ENCODE peak calls at places on chromosomes 5 and 9, in seven cellular contexts. D is SJSA1; X is stimulated activated CD4-positive, alpha-beta T cell treated with anti-CD3 and anti-CD28 coated beads, Interleukin-15, amount 100 ng/mL, for 1 hour; Y is NB4; L is T-cell; W is CD4-positive, alpha-beta T cell; B is GM12892. K is an unnamed sample.
A peak's percentile ranks its signal among the peaks of the same experiment; 100 is the strongest.

GRCh38 chr9:127930298-127931091 is at the start of gene PIP5KL1:
- DNase-seq in D (peak; percentile 81), X (peak; percentile 56), Y (no peak), L (no peak), W (peak; percentile 46), B (peak; percentile 98), K (peak; percentile 89)

GRCh38 chr9:85541876-85542275 is 199.9 kb downstream of the AGTPBP1 start:
- DNase-seq in D (peak; percentile 58), X (no peak), Y (no peak), L (no peak), W (no peak), B (no peak), K (no peak)

GRCh38 chr9:87199819-87200218 is 252.5 kb upstream of the GAS1 start:
- DNase-seq in D (no peak), X (no peak), Y (no peak), L (no peak), W (no peak), B (no peak), K (no peak)

GRCh38 chr9:93813687-93814560 is 141.2 kb downstream of the BARX1 start:
- DNase-seq in D (no peak), X (no peak), Y (no peak), L (no peak), W (no peak), B (no peak), K (no peak)

GRCh38 chr9:136695955-136696354 is 8.7 kb upstream of the AGPAT2 start:
- DNase-seq in D (no peak), X (no peak), Y (peak; percentile 34), L (no peak), W (no peak), B (no peak), K (no peak)

GRCh38 chr5:88555658-88556057 is 287.0 kb upstream of the TMEM161B start:
- DNase-seq in D (peak; percentile 36), X (no peak), Y (peak; percentile 70), L (no peak), W (no peak), B (no peak), K (no peak)

GRCh38 chr5:138274189-138274853 is at the start of gene GFRA3:
- DNase-seq in D (no peak), X (no peak), Y (peak; percentile 32), L (no peak), W (no peak), B (peak; percentile 34), K (no peak)

GRCh38 chr9:94445846-94446245 is 109.0 kb upstream of the PCAT7 start:
- DNase-seq in D (no peak), X (no peak), Y (no peak), L (no peak), W (no peak), B (no peak), K (no peak)

GRCh38 chr5:75078035-75078434 is 25.7 kb upstream of the GCNT4 start:
- DNase-seq in D (no peak), X (no peak), Y (no peak), L (no peak), W (no peak), B (no peak), K (no peak)

GRCh38 chr9:12956261-12956660 is 181.4 kb downstream of the LURAP1L start:
- DNase-seq in D (no peak), X (no peak), Y (no peak), L (no peak), W (no peak), B (no peak), K (no peak)

GRCh38 chr9:90659626-90660364 is 17.2 kb upstream of the DIRAS2 start:
- DNase-seq in D (peak; percentile 23), X (no peak), Y (peak; percentile 44), L (no peak), W (no peak), B (no peak), K (no peak)

GRCh38 chr5:176817864-176818377 is 7.6 kb downstream of the UNC5A start:
- DNase-seq in D (peak; percentile 35), X (no peak), Y (peak; percentile 40), L (no peak), W (no peak), B (no peak), K (no peak)

GRCh38 chr5:74120585-74120984 is 494.6 kb downstream of the ARHGEF28 start:
- DNase-seq in D (no peak), X (no peak), Y (no peak), L (no peak), W (no peak), B (no peak), K (no peak)

GRCh38 chr9:92506184-92506857 is 24.0 kb upstream of the ASPN start:
- DNase-seq in D (peak; percentile 86), X (no peak), Y (no peak), L (no peak), W (no peak), B (no peak), K (peak; percentile 77)

GRCh38 chr9:88645172-88645868 is 110.3 kb downstream of the NXNL2 start:
- DNase-seq in D (no peak), X (no peak), Y (no peak), L (no peak), W (no peak), B (no peak), K (no peak)

GRCh38 chr5:132658383-132659302 is 670 bp downstream of the IL13 start:
- DNase-seq in D (no peak), X (no peak), Y (no peak), L (no peak), W (no peak), B (no peak), K (no peak)

GRCh38 chr5:83518676-83519075 is 47.1 kb downstream of the VCAN start:
- DNase-seq in D (no peak), X (no peak), Y (no peak), L (no peak), W (no peak), B (no peak), K (no peak)

GRCh38 chr9:137213160-137214060 is 7.9 kb downstream of the NDOR1 start:
- DNase-seq in D (no peak), X (no peak), Y (no peak), L (no peak), W (no peak), B (no peak), K (no peak)

GRCh38 chr5:75048457-75048953 is 3.9 kb downstream of the GCNT4 start:
- DNase-seq in D (peak; percentile 47), X (no peak), Y (no peak), L (no peak), W (no peak), B (no peak), K (no peak)